ENCODE peak calls at places on chromosomes 6 and 20, in five cellular contexts. G is mammary epithelial cell, V is tibial artery, S is thyroid gland, W is IMR-90. B is an unnamed sample.

GRCh38 chr6:115783402-115784061 is 277.2 kb downstream of the FRK start:
- DNase-seq in S (no peak), W (no peak), G (no peak), V (no peak), B (no peak)

GRCh38 chr20:35003211-35004031 is 47.8 kb downstream of the MYH7B start:
- DNase-seq in G (no peak), W (no peak), S (no peak), V (peak; percentile 53), B (no peak)

GRCh38 chr20:61120595-61121515 is 131.2 kb upstream of the CDH4 start:
- DNase-seq in W (peak; percentile 69), G (peak; percentile 76), V (no peak), S (peak; percentile 74), B (peak; percentile 56)

GRCh38 chr6:108875161-108875555 is 26.9 kb downstream of the ARMC2 start:
- DNase-seq in W (no peak), G (no peak), V (no peak), S (no peak), B (no peak)

GRCh38 chr20:24131281-24131680 is 142.7 kb upstream of the GGTLC1 start:
- DNase-seq in V (no peak), S (no peak), G (peak; percentile 75), W (no peak), B (no peak)

GRCh38 chr6:20411544-20411943 is 9.9 kb downstream of the E2F3 start:
- DNase-seq in G (no peak), S (no peak), V (no peak), W (no peak), B (no peak)

GRCh38 chr20:16129411-16129810 is 443.8 kb downstream of the KIF16B start:
- DNase-seq in S (no peak), W (no peak), G (no peak), V (no peak), B (no peak)

GRCh38 chr6:47690209-47690608 is 8.2 kb upstream of the ADGRF4 start:
- DNase-seq in G (no peak), W (no peak), S (no peak), V (no peak), B (no peak)

GRCh38 chr20:1711826-1712601 is 54.4 kb upstream of the SIRPG start:
- DNase-seq in V (no peak), W (no peak), S (no peak), G (no peak), B (no peak)

GRCh38 chr6:52152692-52153091 is 33.5 kb upstream of the IL17A start:
- DNase-seq in V (no peak), S (no peak), W (no peak), G (no peak), B (no peak)

GRCh38 chr6:30744054-30744805 is at the start of gene IER3:
- DNase-seq in S (peak; percentile 89), G (peak; percentile 95), V (peak; percentile 91), W (peak; percentile 95), B (no peak)

GRCh38 chr20:10040070-10040970 is 5.5 kb downstream of the ANKEF1 start:
- DNase-seq in V (no peak), G (peak; percentile 79), S (no peak), W (peak; percentile 85), B (no peak)

GRCh38 chr6:130063806-130064205 is 45.4 kb downstream of the L3MBTL3 start:
- DNase-seq in G (no peak), S (no peak), V (no peak), W (no peak), B (no peak)

GRCh38 chr6:31836676-31837611 is 9.4 kb downstream of the HSPA1B start:
- DNase-seq in G (peak; percentile 40), S (no peak), V (no peak), W (peak; percentile 67), B (no peak)
- TF ChIP-seq CTCF in G (peak; percentile 1), S (no peak), V (no peak), W (peak; percentile 25), B (no peak)

GRCh38 chr6:132504757-132505156 is 8.2 kb downstream of the STX7 start:
- DNase-seq in G (no peak), S (peak; percentile 11), W (no peak), V (no peak), B (no peak)
- H3K4me1 ChIP-seq in G (peaks cover 8% of the 10 kb centered on the region), S (peaks cover 3% of the 10 kb centered on the region), W (peaks cover 4% of the 10 kb centered on the region), V (peaks cover 28% of the 10 kb centered on the region), B (no peaks in the 10 kb centered on the region)

GRCh38 chr6:33271098-33271607 is 523 bp downstream of the VPS52 start:
- DNase-seq in G (no peak), V (no peak), S (no peak), W (no peak), B (no peak)
- H3K36me3 ChIP-seq in G (peaks cover 37% of the 10 kb centered on the region), V (peaks cover 42% of the 10 kb centered on the region), S (peaks cover 42% of the 10 kb centered on the region), W (peaks cover 60% of the 10 kb centered on the region), B (peaks cover 43% of the 10 kb centered on the region)

DNA sequence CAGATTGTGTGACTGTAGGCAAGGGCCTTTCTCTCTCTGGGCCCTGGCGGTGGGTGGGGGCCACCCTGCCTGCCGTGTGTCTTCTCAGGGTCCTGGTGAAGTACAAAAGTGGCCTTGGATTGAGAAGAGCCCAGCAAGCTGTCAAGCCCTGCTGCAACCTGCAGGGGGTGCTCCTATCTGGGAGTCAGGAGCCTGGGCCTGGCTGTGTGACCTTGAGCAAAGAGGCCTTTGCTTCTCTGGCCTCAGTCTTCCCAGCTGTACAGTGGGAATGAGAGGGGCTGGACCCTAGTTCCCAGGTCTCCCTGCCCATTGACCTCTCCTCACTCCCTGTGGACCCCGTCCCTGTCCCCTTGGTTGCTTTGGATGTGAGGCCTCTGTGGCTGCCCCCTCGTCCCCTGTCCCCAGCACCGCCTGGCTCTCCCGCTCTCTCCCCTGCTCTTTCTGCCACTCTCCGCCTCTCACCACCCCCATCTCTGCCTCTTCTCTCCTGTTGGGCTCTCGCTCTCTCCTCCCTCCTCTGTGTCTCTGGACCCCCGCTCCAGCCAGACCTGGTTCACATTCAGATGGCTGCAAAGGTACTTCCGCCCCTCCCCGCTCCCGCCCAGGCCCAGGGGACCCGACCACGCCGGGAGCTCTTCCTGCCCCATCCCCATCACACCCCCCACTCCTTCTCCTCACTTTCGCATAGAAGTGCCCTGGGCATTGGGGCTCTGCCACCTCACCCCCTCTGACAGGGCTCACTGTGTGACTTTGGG is 46.7 kb downstream of the SRC start:
- DNase-seq in G (no peak), W (no peak), S (no peak), V (no peak), B (no peak)
- TF ChIP-seq CTCF in G (peak; percentile 34), W (peak; percentile 39), S (no peak), V (no peak), B (no peak)

DNA sequence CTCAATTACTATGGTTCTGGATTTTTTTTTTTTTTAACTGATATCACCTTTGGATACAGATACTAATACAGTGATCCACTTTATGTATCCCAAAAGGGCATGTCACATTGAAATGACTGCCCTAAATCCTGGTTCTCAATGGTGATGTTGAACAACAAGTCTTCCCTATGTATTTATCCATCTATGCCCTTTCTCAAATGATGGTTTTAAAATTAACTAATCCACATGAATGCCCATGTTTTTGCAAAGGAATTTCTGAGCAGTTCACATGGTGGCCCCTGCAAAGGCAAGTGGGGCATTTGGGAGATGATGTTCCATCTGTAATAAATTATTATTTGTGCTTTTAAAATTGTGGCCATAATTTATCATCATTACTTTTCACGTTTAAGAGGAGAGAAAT is 2.7 kb downstream of the ADGRB3 start:
- DNase-seq in S (no peak), W (no peak), G (no peak), V (no peak), B (no peak)
- H3K4me1 ChIP-seq in S (peaks cover 3% of the 10 kb centered on the region), W (no peaks in the 10 kb centered on the region), G (no peaks in the 10 kb centered on the region), V (no peaks in the 10 kb centered on the region), B (no peaks in the 10 kb centered on the region)

DNA sequence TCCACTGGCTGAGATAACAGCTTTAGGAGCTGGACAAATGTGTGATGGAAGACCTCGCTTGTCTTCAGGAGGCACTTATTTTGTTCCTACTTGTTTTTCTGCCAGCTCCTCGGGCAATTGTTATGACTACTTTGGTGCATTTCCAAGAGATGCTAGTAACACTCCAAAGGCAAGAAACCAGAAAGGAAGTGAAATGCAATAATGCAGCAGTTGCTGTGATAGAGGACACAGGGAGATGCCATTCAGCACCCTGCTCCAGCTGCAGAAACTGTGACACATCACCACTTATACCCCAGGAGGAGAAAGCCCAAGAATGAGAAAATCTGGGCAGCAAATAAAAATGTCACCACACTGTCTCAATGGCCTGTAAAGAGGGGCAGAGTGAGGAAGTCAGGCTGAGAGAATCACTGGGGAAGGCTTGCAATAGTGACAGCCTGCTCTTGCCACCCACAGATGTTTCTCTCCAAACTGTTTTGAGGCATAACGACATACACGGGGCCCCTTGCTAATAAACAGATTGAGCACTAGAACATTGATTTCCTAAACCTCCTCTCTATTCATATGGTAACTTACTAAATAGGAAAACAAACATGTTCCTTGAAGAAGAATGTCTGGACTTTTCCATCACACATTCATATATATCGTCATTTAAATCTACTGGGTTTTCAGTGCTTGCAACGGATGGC is 231.0 kb upstream of the PRND start:
- DNase-seq in G (peak; percentile 27), S (no peak), W (peak; percentile 41), V (no peak), B (no peak)
- H3K36me3 ChIP-seq in G (no peaks in the 10 kb centered on the region), S (no peaks in the 10 kb centered on the region), W (no peaks in the 10 kb centered on the region), V (no peaks in the 10 kb centered on the region), B (no peaks in the 10 kb centered on the region)

GRCh38 chr6:14129572-14129971 is 12.0 kb downstream of the CD83 start:
- DNase-seq in S (peak; percentile 68), V (no peak), W (peak; percentile 80), G (peak; percentile 48), B (no peak)
- TF ChIP-seq CTCF in S (peak; percentile 29), V (peak; percentile 43), W (peak; percentile 55), G (peak; percentile 59), B (peak; percentile 18)

GRCh38 chr6:149950423-149950822 is 8.6 kb downstream of the ULBP2 start:
- DNase-seq in W (no peak), S (no peak), V (no peak), G (no peak), B (no peak)
- H3K4me1 ChIP-seq in W (no peaks in the 10 kb centered on the region), S (no peaks in the 10 kb centered on the region), V (no peaks in the 10 kb centered on the region), G (peaks cover 6% of the 10 kb centered on the region), B (no peaks in the 10 kb centered on the region)

DNA sequence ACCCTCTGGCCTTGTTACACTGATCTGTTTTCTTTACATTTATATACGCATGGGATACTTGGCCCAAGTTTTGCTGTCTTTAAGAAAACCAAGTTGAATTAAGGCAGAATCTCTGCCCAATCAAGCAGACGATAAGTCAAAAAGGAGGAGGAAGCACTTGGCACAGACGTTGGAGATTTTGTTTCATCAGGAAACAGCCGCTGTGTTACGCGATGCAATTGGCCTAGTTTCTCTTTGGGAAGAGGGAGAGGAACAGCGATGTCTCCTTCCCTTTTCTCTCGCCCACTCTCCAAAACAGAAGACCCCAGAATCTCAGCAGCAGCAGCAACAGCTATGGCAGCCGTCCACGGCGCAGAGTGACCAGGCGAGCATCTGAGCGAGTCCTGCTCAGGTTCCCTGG is 20.2 kb upstream of the NAA20 start:
- DNase-seq in W (no peak), S (peak; percentile 38), V (no peak), G (no peak), B (no peak)
- H3K36me3 ChIP-seq in W (peaks cover 52% of the 10 kb centered on the region), S (peaks cover 20% of the 10 kb centered on the region), V (peaks cover 56% of the 10 kb centered on the region), G (peaks cover 40% of the 10 kb centered on the region), B (peaks cover 21% of the 10 kb centered on the region)

B was measured in ascending aorta.